ENCODE peak calls at places on chromosomes 11 and 22, in eight cellular contexts. R is Peyer's patch, D is HCT116, H is astrocyte of the spinal cord, T is HL-60, P is nephron progenitor cell, J is bronchial epithelial cell, X is GM12865. G is an unnamed sample.

GRCh38 chr11:109993786-109994185 is 99.4 kb upstream of the ZC3H12C start:
- DNase-seq in R (no peak), P (no peak), D (no peak), H (peak), J (no peak), X (no peak), T (no peak), G (no peak)

GRCh38 chr22:41540365-41540764 is 3.9 kb downstream of the POLR3H start:
- DNase-seq in X (no peak), R (no peak), J (no peak), T (no peak), D (no peak), H (no peak), P (no peak), G (no peak)

GRCh38 chr11:13143486-13144297 is 133.9 kb upstream of the BMAL1 start:
- DNase-seq in T (no peak), P (no peak), J (peak), H (no peak), R (peak), D (no peak), X (peak), G (no peak)

GRCh38 chr22:40325315-40325714 is 21.0 kb upstream of the ADSL start:
- DNase-seq in D (no peak), H (no peak), X (peak), R (no peak), P (no peak), T (no peak), J (no peak), G (no peak)

GRCh38 chr11:38089728-38090127 is 1491.7 kb upstream of the RAG2 start:
- DNase-seq in J (peak), R (no peak), T (no peak), X (no peak), D (no peak), P (peak), H (peak), G (no peak)

GRCh38 chr11:8649361-8649760 is 33.1 kb downstream of the TRIM66 start:
- DNase-seq in T (no peak), P (no peak), H (peak), J (peak), R (no peak), D (no peak), X (no peak), G (no peak)

GRCh38 chr22:29306175-29306829 is at the start of gene GAS2L1:
- DNase-seq in P (peak), R (peak), X (peak), T (no peak), D (peak), J (peak), H (peak), G (no peak)

GRCh38 chr11:12160680-12161079 is 50.3 kb downstream of the MICAL2 start:
- DNase-seq in P (no peak), D (no peak), R (no peak), X (no peak), J (no peak), T (no peak), H (no peak), G (no peak)

GRCh38 chr22:26713823-26714449 is 56.5 kb downstream of the MIAT start:
- DNase-seq in H (peak), X (no peak), D (no peak), T (no peak), P (no peak), J (peak), R (no peak), G (no peak)

GRCh38 chr11:1943576-1943975 is 3.6 kb upstream of the MRPL23 start:
- DNase-seq in H (no peak), T (no peak), J (no peak), D (no peak), X (no peak), P (peak), R (peak), G (peak)

GRCh38 chr11:107898270-107898669 is 30.0 kb upstream of the RAB39A start:
- DNase-seq in T (no peak), H (peak), P (no peak), R (no peak), J (peak), X (peak), D (peak), G (no peak)

GRCh38 chr11:68541983-68542382 is 81.4 kb downstream of the PPP6R3 start:
- DNase-seq in H (no peak), T (no peak), X (no peak), P (no peak), J (no peak), R (no peak), D (no peak), G (no peak)

GRCh38 chr11:110088535-110089344 is 4.5 kb upstream of the ZC3H12C start:
- DNase-seq in X (no peak), P (no peak), T (no peak), J (no peak), D (no peak), H (no peak), R (no peak), G (no peak)

GRCh38 chr11:134418119-134418840 is 6.2 kb upstream of the B3GAT1 start:
- DNase-seq in R (no peak), D (no peak), P (peak), H (no peak), X (no peak), J (peak), T (no peak), G (no peak)

GRCh38 chr11:70281114-70281729 is 10.7 kb downstream of the PPFIA1 start:
- DNase-seq in R (no peak), T (no peak), P (no peak), H (peak), J (no peak), D (no peak), X (no peak), G (no peak)
- TF ChIP-seq CTCF in R (no peak), T (no peak), P (no peak), H (no peak), J (no peak), D (no peak), X (no peak), G (no peak)

DNA sequence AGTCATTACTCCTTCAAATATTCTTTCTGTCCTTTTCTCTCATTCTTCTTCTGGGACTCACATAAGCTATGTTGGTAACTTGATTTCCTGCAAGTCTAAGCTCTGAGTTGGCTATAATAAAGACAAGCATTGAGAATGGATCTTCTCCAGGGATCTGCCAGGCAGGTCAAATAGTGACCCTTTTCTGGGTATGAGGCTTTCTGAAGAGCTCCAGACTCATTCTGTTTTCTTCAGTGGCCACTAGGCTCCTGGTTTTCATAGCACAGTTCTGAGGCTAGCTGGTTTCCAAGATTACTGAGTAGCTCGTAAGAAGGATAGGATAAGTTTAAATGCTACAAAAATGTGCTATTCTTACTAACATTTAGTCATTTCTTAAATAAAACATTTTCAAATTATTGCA is 38.3 kb downstream of the TMPRSS5 start:
- DNase-seq in X (no peak), P (no peak), H (no peak), R (no peak), T (no peak), J (no peak), D (no peak), G (no peak)
- TF ChIP-seq CTCF in X (no peak), P (no peak), H (no peak), R (no peak), T (no peak), J (no peak), D (no peak), G (no peak)

GRCh38 chr22:36860017-36860416 is 789 bp upstream of the NCF4 start:
- DNase-seq in D (no peak), H (no peak), P (no peak), X (peak), R (no peak), T (no peak), J (peak), G (no peak)
- TF ChIP-seq CTCF in D (no peak), H (no peak), P (no peak), X (no peak), R (no peak), T (no peak), J (peak), G (no peak)

GRCh38 chr11:44910591-44910990 is 40.1 kb downstream of the TP53I11 start:
- DNase-seq in J (no peak), T (no peak), X (no peak), R (no peak), H (no peak), D (no peak), P (no peak), G (no peak)

GRCh38 chr11:44913502-44913901 is 37.2 kb downstream of the TP53I11 start:
- DNase-seq in H (no peak), D (no peak), T (no peak), P (no peak), R (no peak), X (no peak), J (no peak), G (no peak)

GRCh38 chr11:44912270-44912987 is 38.3 kb downstream of the TP53I11 start:
- DNase-seq in X (no peak), T (no peak), D (no peak), P (peak), J (no peak), R (no peak), H (no peak), G (no peak)

GRCh38 chr11:44909557-44909956 is 41.1 kb downstream of the TP53I11 start:
- DNase-seq in H (no peak), T (no peak), R (no peak), P (no peak), D (no peak), X (no peak), J (no peak), G (no peak)

DNA sequence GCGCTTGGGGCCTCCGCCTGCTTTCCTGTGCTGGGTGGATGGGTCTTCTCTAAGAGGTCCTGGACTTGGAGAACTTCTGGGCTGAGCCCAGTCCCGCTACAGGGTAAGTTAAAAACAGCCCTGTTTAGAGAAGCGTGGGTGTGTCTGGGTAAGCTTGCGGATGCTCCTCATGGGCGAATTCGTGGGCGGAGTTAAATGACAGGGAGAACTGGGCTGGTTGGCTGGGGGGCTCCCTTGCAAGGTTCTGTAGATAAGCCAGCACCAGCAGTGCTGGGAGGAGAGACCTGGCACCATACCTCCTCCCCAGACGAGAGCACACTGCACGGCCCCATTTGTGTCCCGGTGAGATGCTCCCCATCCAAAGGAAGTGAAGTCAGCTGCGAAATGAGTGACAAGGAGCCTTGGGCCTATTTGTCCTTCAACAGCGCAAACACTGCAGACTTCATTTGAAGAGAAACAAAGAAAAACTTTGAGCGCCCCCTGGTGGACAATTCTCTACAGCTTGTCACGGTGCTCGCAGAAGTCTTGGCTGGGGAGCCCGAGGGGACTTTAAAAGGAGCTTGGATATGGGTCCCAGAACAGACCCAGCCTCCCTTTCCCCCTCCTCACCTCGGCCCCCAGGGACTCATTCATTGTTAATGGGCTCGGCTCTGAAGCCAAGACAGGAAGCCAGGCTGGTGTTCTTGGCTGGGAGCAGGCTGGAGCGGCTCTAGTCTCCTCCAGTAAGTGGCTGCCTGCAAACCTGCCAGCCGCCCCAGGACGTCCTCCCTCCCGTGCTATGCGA is 39.5 kb downstream of the TP53I11 start:
- DNase-seq in D (peak), T (no peak), X (peak), J (peak), H (peak), R (peak), P (peak), G (peak)
- TF ChIP-seq CTCF in D (peak), T (peak), X (peak), J (peak), H (peak), R (peak), P (peak), G (peak)

GRCh38 chr11:64100782-64101358 is 65.0 kb downstream of the MACROD1 start:
- DNase-seq in R (no peak), T (no peak), P (no peak), D (no peak), H (no peak), J (no peak), X (no peak), G (no peak)

GRCh38 chr11:64101461-64101860 is 64.5 kb downstream of the MACROD1 start:
- DNase-seq in R (no peak), T (no peak), D (no peak), J (no peak), H (no peak), P (no peak), X (no peak), G (no peak)

GRCh38 chr11:64099436-64099835 is 63.7 kb downstream of the FLRT1 start:
- DNase-seq in H (no peak), J (no peak), R (no peak), D (no peak), P (no peak), X (no peak), T (no peak), G (no peak)

GRCh38 chr11:64102005-64102738 is 63.7 kb downstream of the MACROD1 start:
- DNase-seq in T (no peak), P (no peak), H (no peak), R (no peak), X (no peak), J (no peak), D (no peak), G (no peak)

GRCh38 chr11:64100345-64100744 is 64.6 kb downstream of the FLRT1 start:
- DNase-seq in T (no peak), D (no peak), J (no peak), X (peak), P (no peak), H (no peak), R (no peak), G (no peak)
- TF ChIP-seq CTCF in T (no peak), D (peak), J (peak), X (peak), P (peak), H (no peak), R (no peak), G (no peak)

DNA sequence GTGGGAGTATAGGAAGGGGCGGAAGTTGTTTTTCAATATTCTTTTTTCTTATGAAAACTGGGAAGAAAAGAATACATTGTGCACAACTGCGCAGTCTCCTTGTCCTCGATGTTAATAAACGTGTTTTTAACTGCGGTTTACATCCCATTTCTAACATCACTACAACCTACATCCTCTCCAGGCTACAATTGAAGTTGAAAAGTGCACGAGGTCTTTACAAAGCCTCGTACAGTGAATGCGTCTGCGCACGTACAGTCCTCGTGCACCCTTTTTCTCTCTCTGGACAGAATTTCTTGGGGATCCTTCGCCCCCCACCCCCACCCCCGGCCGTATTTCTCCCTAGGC is 102.4 kb downstream of the WT1 start:
- DNase-seq in T (no peak), X (no peak), H (no peak), D (no peak), J (no peak), P (no peak), R (no peak), G (no peak)
- TF ChIP-seq CTCF in T (no peak), X (no peak), H (no peak), D (no peak), J (no peak), P (no peak), R (no peak), G (no peak)

DNA sequence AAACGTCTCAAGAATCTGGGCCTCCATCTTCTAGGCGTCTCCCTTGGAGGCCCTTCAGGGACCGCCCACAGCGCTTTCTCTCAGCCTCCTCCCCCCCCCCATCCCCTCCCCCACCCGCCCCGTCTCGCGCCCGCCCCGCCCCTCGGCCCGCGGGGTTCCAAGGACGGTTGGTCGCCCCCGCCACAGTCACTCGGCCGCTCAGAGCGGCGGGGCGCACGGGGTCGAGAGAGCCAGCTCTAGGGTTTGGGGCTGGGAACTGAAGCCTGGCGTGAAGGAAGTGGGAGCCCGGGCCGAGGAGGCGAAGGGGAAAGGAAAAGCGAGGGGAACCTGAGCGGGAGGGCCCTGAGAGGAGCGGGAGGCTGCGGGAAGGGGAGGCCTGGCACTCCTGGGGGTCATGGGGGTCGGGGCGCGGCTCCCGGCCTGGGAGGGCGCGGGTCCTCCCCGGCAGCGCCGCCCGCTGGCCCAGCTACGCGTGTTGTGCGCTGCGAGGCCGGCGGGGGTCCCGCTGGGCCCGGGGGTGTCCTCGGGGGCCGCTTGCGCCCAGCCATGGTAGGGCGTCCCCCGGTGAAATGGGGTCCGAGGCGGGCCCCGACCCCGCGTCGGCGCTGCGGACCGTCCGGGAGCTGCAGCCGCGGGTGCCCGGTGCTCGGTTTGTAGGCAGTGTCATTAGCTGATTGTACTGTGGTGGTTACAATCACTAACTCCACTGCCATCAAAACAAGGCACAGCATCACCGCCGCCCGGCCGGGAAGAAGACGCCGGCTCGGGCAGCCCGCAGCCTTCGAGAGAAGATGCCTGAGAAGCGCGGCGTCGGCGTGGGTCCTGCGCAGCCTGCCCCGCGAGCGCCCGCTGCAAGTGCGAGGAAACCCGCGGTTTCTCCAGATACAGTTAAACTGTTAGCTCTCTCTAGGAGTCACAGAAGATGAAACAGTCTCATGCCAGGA is at the start of gene BTG4:
- DNase-seq in P (peak), T (no peak), X (no peak), D (no peak), R (no peak), H (no peak), J (no peak), G (no peak)
- TF ChIP-seq CTCF in P (no peak), T (no peak), X (no peak), D (no peak), R (no peak), H (no peak), J (peak), G (no peak)

DNA sequence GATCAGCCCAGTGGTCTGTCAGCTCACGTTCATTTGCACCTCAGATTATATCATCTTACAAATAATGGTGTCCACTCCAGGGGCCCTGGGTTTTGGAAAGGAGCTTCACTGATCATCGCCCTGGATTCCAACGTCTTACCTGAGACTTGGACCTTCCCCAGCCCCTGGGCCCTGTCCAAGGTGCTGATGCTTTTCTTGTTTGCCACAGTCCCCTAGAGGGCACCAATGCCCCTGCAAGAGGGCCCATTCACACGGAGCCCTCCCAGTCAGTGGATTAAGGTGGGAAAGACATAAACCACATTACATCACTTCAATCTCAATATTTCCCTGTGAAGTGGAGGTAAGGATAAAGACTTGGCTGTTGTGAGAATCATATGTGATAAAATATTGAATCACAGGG is 167.2 kb downstream of the BUD13 start:
- DNase-seq in H (peak), X (peak), T (peak), P (peak), J (peak), D (peak), R (no peak), G (no peak)
- TF ChIP-seq CTCF in H (peak), X (peak), T (peak), P (peak), J (peak), D (peak), R (peak), G (no peak)

GRCh38 chr11:88103337-88104206 is 71.7 kb downstream of the RAB38 start:
- DNase-seq in T (peak), J (peak), D (peak), P (peak), R (peak), H (peak), X (peak), G (no peak)
- TF ChIP-seq CTCF in T (peak), J (peak), D (peak), P (peak), R (peak), H (peak), X (peak), G (peak)

GRCh38 chr11:34358666-34359547 is 1.1 kb upstream of the ABTB2 start:
- DNase-seq in J (peak), T (peak), P (peak), X (peak), R (peak), D (peak), H (peak), G (peak)
- TF ChIP-seq CTCF in J (peak), T (peak), P (peak), X (peak), R (peak), D (peak), H (peak), G (peak)